ENCODE peak calls at places on chromosomes 3 and 15, in seven cellular contexts. L, B, I, A, C, F and T are unnamed samples.

GRCh38 chr3:15903164-15903563 is 105.4 kb upstream of the ANKRD28 start:
- DNase-seq in L (no peak), B (no peak), I (no peak), A (no peak), C (no peak), F (no peak), T (no peak)

GRCh38 chr15:28861031-28861534 is 12.6 kb upstream of the GOLGA6L7 start:
- DNase-seq in L (no peak), B (no peak), I (no peak), A (no peak), C (no peak), F (no peak), T (no peak)

GRCh38 chr3:20076296-20076997 is 36.2 kb downstream of the KAT2B start:
- DNase-seq in L (no peak), B (no peak), I (no peak), A (no peak), C (no peak), F (no peak), T (no peak)

GRCh38 chr3:32575451-32575850 is 4.8 kb upstream of the DYNC1LI1 start:
- DNase-seq in L (no peak), B (no peak), I (no peak), A (no peak), C (no peak), F (no peak), T (no peak)

GRCh38 chr3:119497824-119498187 is 541 bp upstream of the TIMMDC1 start:
- DNase-seq in L (peak; percentile 60), B (no peak), I (no peak), A (peak; percentile 18), C (no peak), F (no peak), T (no peak)

GRCh38 chr3:99753268-99753975 is 64.2 kb upstream of the CMSS1 start:
- DNase-seq in L (no peak), B (peak; percentile 28), I (no peak), A (peak; percentile 38), C (peak; percentile 48), F (no peak), T (peak; percentile 34)

GRCh38 chr15:90818251-90819210 is 49.9 kb upstream of the FURIN start:
- DNase-seq in L (peak; percentile 22), B (no peak), I (no peak), A (no peak), C (peak; percentile 86), F (peak; percentile 27), T (peak; percentile 78)

GRCh38 chr15:75156306-75157215 is 45.1 kb upstream of the C15orf39 start:
- DNase-seq in L (no peak), B (no peak), I (no peak), A (no peak), C (no peak), F (no peak), T (no peak)

GRCh38 chr3:130636480-130637234 is 110.0 kb downstream of the PIK3R4 start:
- DNase-seq in L (no peak), B (no peak), I (no peak), A (no peak), C (no peak), F (no peak), T (no peak)

GRCh38 chr3:38251197-38251596 is 14.4 kb upstream of the SLC22A13 start:
- DNase-seq in L (no peak), B (no peak), I (no peak), A (no peak), C (no peak), F (no peak), T (no peak)

GRCh38 chr3:38245930-38246329 is 19.7 kb upstream of the SLC22A13 start:
- DNase-seq in L (no peak), B (no peak), I (no peak), A (no peak), C (no peak), F (no peak), T (no peak)

GRCh38 chr3:38250198-38250597 is 15.4 kb upstream of the SLC22A13 start:
- DNase-seq in L (no peak), B (no peak), I (no peak), A (no peak), C (no peak), F (no peak), T (no peak)

DNA sequence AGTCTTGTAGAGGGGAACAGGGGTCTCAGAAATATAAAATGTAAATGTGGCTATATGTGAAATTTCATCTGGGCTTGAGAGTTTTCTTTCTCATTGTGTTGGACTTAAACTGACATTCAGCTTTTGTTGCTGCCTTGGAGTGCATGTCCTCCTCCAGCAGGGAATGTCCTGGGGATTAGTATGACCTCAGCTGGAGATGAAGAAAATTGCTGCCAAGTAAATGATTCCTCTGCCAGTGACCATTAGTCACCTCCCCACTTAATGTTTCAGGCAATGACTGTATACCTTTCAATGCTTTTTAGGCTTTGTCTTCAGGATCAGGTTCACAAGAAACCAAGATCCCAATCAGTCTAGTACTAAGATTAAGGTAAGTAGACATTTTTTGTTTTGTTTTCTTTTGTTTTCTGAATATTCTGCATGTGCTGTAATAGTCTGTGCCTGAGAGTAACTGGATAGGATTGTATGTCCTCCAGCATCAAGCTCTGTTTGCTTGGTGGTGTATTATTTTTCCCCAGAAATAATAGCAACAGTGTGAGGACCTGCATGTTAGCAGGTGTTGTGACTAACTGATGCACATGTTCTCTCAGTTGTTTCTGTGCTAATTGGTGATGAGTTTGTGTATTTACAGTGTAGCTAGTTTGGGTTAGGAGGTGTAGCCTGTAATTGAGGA is 18.1 kb upstream of the SLC22A13 start:
- DNase-seq in L (no peak), B (peak; percentile 13), I (peak; percentile 71), A (no peak), C (no peak), F (no peak), T (no peak)
- TF ChIP-seq CTCF in L (no peak), B (peak; percentile 29), I (peak; percentile 35), A (no peak), C (no peak), F (no peak), T (peak; percentile 3)

DNA sequence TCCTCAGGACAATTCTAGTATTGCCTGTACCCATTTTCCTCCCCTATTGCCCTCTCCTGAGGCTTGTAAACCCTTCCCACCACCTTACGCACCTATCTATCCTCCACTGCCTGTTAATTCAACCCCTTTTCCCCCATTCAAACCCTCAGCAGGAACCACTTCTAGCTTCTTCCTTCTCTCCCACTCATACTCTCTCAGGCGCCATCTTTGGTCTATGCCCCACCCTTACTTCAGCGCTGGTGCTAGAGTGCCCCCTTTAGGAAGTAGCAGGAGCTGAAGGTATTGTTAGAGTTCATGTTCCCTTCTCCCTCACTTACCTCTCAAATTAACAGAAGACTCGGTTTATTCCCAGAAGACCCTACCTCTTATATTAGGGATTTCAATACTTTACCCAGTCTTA is 121.8 kb upstream of the NLGN1 start:
- DNase-seq in L (no peak), B (peak; percentile 2), I (no peak), A (no peak), C (peak; percentile 10), F (no peak), T (peak; percentile 23)
- TF ChIP-seq CTCF in L (no peak), B (peak; percentile 7), I (no peak), A (no peak), C (peak; percentile 67), F (no peak), T (peak; percentile 43)

DNA sequence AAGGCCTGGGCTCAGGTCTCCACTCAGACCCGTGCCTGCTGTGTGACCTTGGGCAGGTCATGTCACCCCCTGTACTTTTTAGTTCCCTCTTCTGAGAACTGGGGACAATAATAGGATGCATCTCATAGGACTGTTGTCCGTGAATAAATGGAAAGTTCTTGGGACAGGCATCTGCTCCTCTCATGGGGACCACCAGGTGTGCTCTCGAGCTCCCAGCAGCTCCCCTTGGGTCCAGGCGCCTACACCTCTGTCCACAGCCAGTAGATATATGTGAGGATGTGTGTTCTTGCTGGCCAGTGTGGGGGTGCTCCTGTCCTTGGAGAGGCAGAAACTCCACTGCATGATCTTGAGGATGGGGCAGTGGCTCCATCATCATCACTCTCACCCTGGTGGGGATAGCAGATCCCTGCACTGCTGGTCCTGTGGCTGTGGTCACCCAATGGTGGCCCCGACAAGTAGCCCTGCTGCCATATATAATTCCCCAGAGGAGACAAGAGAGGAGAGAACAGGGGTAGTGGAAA is 257.6 kb upstream of the TLE3 start:
- DNase-seq in L (no peak), B (no peak), I (no peak), A (no peak), C (peak; percentile 11), F (no peak), T (no peak)
- TF ChIP-seq CTCF in L (no peak), B (no peak), I (no peak), A (peak; percentile 19), C (peak; percentile 62), F (no peak), T (peak; percentile 51)

DNA sequence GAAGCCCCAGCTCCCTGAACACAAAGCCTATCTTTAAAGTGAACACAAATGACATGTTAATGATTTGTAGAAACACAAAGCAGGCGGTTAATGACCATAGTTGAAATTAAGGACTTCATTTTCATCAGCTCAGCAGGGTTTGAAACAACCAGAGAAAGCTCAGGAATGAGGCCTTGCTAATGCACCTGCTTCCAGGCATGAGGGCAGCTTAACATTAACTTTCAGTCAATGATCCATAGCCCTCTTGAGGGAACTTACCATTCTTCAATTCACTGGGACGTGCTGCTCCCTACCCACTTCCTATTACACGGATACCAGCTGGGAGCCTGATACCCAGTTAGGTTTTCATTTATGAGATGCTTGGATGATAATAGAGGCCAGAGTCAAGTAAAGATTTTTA is 427.3 kb upstream of the CBLB start:
- DNase-seq in L (no peak), B (no peak), I (no peak), A (no peak), C (no peak), F (no peak), T (no peak)
- TF ChIP-seq CTCF in L (no peak), B (no peak), I (no peak), A (no peak), C (no peak), F (no peak), T (no peak)

GRCh38 chr15:85029221-85029620 is 47.6 kb downstream of the PDE8A start:
- DNase-seq in L (no peak), B (no peak), I (no peak), A (no peak), C (no peak), F (no peak), T (no peak)
- TF ChIP-seq CTCF in L (no peak), B (no peak), I (no peak), A (no peak), C (no peak), F (no peak), T (no peak)

GRCh38 chr3:161171639-161172552 is 49.2 kb upstream of the NMD3 start:
- DNase-seq in L (no peak), B (peak; percentile 23), I (no peak), A (no peak), C (no peak), F (no peak), T (no peak)
- TF ChIP-seq CTCF in L (peak; percentile 19), B (peak; percentile 35), I (peak; percentile 7), A (peak; percentile 15), C (peak; percentile 43), F (no peak), T (peak; percentile 50)